ENCODE peak calls at places on chromosome 7, in ten cellular contexts. O, C, N, Z, S, T, F, Q, X and B are unnamed samples.

GRCh38 chr7:104653870-104654401 is 325.5 kb downstream of the LHFPL3 start:
- DNase-seq in O (no peak), C (no peak), N (no peak), Z (no peak), S (no peak), T (no peak), F (no peak), Q (no peak), X (no peak), B (no peak)

GRCh38 chr7:99375070-99375807 is 709 bp downstream of the ARPC1B start:
- DNase-seq in O (peak; percentile 79), C (peak; percentile 96), N (peak; percentile 71), Z (peak; percentile 89), S (peak; percentile 73), T (peak; percentile 91), F (peak; percentile 86), Q (peak; percentile 74), X (peak; percentile 92), B (peak; percentile 62)

GRCh38 chr7:129368389-129368986 is 65.7 kb upstream of the STRIP2 start:
- DNase-seq in O (no peak), C (no peak), N (no peak), Z (no peak), S (no peak), T (no peak), F (no peak), Q (no peak), X (no peak), B (no peak)

GRCh38 chr7:33517191-33517590 is 387.8 kb downstream of the BBS9 start:
- DNase-seq in O (no peak), C (no peak), N (no peak), Z (no peak), S (no peak), T (no peak), F (no peak), Q (no peak), X (no peak), B (no peak)

GRCh38 chr7:138980575-138981285 is 459 bp downstream of the KIAA1549 start:
- DNase-seq in O (no peak), C (no peak), N (peak; percentile 5), Z (peak; percentile 50), S (no peak), T (no peak), F (no peak), Q (no peak), X (no peak), B (no peak)

GRCh38 chr7:36661135-36661840 is 63.0 kb downstream of the AOAH start:
- DNase-seq in O (no peak), C (no peak), N (no peak), Z (no peak), S (peak; percentile 29), T (peak; percentile 89), F (no peak), Q (peak; percentile 63), X (no peak), B (no peak)

GRCh38 chr7:124908258-124908657 is 21.4 kb downstream of the POT1 start:
- DNase-seq in O (no peak), C (no peak), N (no peak), Z (no peak), S (no peak), T (no peak), F (no peak), Q (no peak), X (no peak), B (no peak)

GRCh38 chr7:73860859-73861258 is at the start of gene TMEM270:
- DNase-seq in O (peak; percentile 5), C (no peak), N (no peak), Z (no peak), S (no peak), T (no peak), F (no peak), Q (no peak), X (no peak), B (no peak)

GRCh38 chr7:105238198-105238765 is 150.4 kb downstream of the SRPK2 start:
- DNase-seq in O (no peak), C (no peak), N (no peak), Z (no peak), S (no peak), T (no peak), F (no peak), Q (no peak), X (no peak), B (no peak)

GRCh38 chr7:69603937-69604494 is 5.7 kb downstream of the AUTS2 start:
- DNase-seq in O (no peak), C (no peak), N (peak; percentile 65), Z (no peak), S (no peak), T (no peak), F (no peak), Q (no peak), X (no peak), B (no peak)

GRCh38 chr7:69747144-69747543 is 148.9 kb downstream of the AUTS2 start:
- DNase-seq in O (no peak), C (no peak), N (no peak), Z (no peak), S (no peak), T (no peak), F (no peak), Q (no peak), X (no peak), B (no peak)

GRCh38 chr7:94335586-94335985 is 59.1 kb upstream of the COL1A2 start:
- DNase-seq in O (no peak), C (no peak), N (no peak), Z (no peak), S (no peak), T (no peak), F (no peak), Q (no peak), X (no peak), B (no peak)

GRCh38 chr7:158188676-158189075 is 398.9 kb downstream of the PTPRN2 start:
- DNase-seq in O (no peak), C (no peak), N (no peak), Z (no peak), S (no peak), T (no peak), F (no peak), Q (no peak), X (no peak), B (no peak)

GRCh38 chr7:158190756-158191155 is 396.9 kb downstream of the PTPRN2 start:
- DNase-seq in O (no peak), C (peak; percentile 36), N (no peak), Z (no peak), S (no peak), T (no peak), F (no peak), Q (no peak), X (no peak), B (no peak)

GRCh38 chr7:158185653-158186052 is 402.0 kb downstream of the PTPRN2 start:
- DNase-seq in O (no peak), C (no peak), N (no peak), Z (no peak), S (no peak), T (no peak), F (no peak), Q (no peak), X (no peak), B (no peak)

GRCh38 chr7:158186406-158186805 is 401.2 kb downstream of the PTPRN2 start:
- DNase-seq in O (no peak), C (peak; percentile 54), N (no peak), Z (no peak), S (no peak), T (no peak), F (no peak), Q (no peak), X (no peak), B (no peak)

GRCh38 chr7:158187055-158187770 is 400.4 kb downstream of the PTPRN2 start:
- DNase-seq in O (no peak), C (no peak), N (no peak), Z (no peak), S (no peak), T (no peak), F (no peak), Q (no peak), X (no peak), B (no peak)
- H3K9me3 ChIP-seq in O (no peaks in the 10 kb centered on the region), C (peaks cover 12% of the 10 kb centered on the region), N (no peaks in the 10 kb centered on the region), Z (no peaks in the 10 kb centered on the region), S (no peaks in the 10 kb centered on the region), T (no peaks in the 10 kb centered on the region), F (peaks cover 12% of the 10 kb centered on the region), Q (no peaks in the 10 kb centered on the region), X (no peaks in the 10 kb centered on the region), B (peaks cover 2% of the 10 kb centered on the region)

GRCh38 chr7:155168607-155169006 is 98.5 kb downstream of the HTR5A start:
- DNase-seq in O (no peak), C (no peak), N (no peak), Z (no peak), S (no peak), T (no peak), F (no peak), Q (no peak), X (no peak), B (no peak)
- H3K9me3 ChIP-seq in O (no peaks in the 10 kb centered on the region), C (no peaks in the 10 kb centered on the region), N (no peaks in the 10 kb centered on the region), Z (no peaks in the 10 kb centered on the region), S (no peaks in the 10 kb centered on the region), T (no peaks in the 10 kb centered on the region), F (no peaks in the 10 kb centered on the region), Q (no peaks in the 10 kb centered on the region), X (no peaks in the 10 kb centered on the region), B (no peaks in the 10 kb centered on the region)

DNA sequence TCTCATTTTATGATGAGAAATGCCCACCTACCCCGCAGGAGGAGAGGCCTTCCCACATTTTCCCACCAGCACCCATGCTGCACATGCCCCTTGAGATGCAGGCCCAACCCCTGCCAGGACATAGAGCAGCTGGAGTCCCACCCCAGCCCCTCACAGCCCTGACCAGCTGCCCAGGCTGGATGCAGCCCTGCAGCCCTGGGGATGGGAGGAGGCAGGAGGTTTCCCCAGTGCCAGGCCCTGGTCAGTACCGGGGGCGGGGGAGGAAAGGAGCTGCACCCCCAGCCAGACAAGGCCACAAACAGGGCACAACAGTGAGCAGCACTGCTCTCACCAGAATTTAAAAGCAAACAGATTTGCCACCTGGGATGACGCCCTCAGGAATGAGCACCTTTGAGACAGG is 196.1 kb downstream of the PTPRN2 start:
- DNase-seq in O (no peak), C (no peak), N (no peak), Z (peak; percentile 20), S (no peak), T (no peak), F (no peak), Q (no peak), X (no peak), B (no peak)
- H3K9me3 ChIP-seq in O (no peaks in the 10 kb centered on the region), C (no peaks in the 10 kb centered on the region), N (no peaks in the 10 kb centered on the region), Z (no peaks in the 10 kb centered on the region), S (no peaks in the 10 kb centered on the region), T (no peaks in the 10 kb centered on the region), F (no peaks in the 10 kb centered on the region), Q (no peaks in the 10 kb centered on the region), X (no peaks in the 10 kb centered on the region), B (no peaks in the 10 kb centered on the region)

GRCh38 chr7:45631569-45631968 is 57.4 kb downstream of the ADCY1 start:
- DNase-seq in O (no peak), C (no peak), N (no peak), Z (no peak), S (no peak), T (no peak), F (no peak), Q (no peak), X (no peak), B (no peak)

GRCh38 chr7:45638916-45639315 is 64.7 kb downstream of the ADCY1 start:
- DNase-seq in O (peak; percentile 49), C (no peak), N (no peak), Z (no peak), S (no peak), T (no peak), F (peak; percentile 8), Q (no peak), X (no peak), B (no peak)

GRCh38 chr7:45642044-45642443 is 67.9 kb downstream of the ADCY1 start:
- DNase-seq in O (no peak), C (no peak), N (no peak), Z (no peak), S (no peak), T (no peak), F (no peak), Q (no peak), X (no peak), B (no peak)

GRCh38 chr7:45636733-45637132 is 62.6 kb downstream of the ADCY1 start:
- DNase-seq in O (no peak), C (no peak), N (no peak), Z (no peak), S (no peak), T (no peak), F (no peak), Q (no peak), X (no peak), B (no peak)
- H3K9me3 ChIP-seq in O (no peaks in the 10 kb centered on the region), C (no peaks in the 10 kb centered on the region), N (no peaks in the 10 kb centered on the region), Z (no peaks in the 10 kb centered on the region), S (no peaks in the 10 kb centered on the region), T (no peaks in the 10 kb centered on the region), F (no peaks in the 10 kb centered on the region), Q (no peaks in the 10 kb centered on the region), X (peaks cover 4% of the 10 kb centered on the region), B (no peaks in the 10 kb centered on the region)